ENCODE peak calls at places on chromosomes 4 and X, in five cellular contexts. Y is stimulated activated CD4-positive, alpha-beta T cell treated with anti-CD3 and anti-CD28 coated beads, Interleukin-15, amount 100 ng/mL, for 1 hour; Q is PC-3; E is HuH-7.5; Z is NCI-H1417. S is an unnamed sample.
A peak's percentile ranks its signal among the peaks of the same experiment; 100 is the strongest.

GRCh38 chrX:94401426-94401825 is 727.4 kb downstream of the FAM133A start:
- DNase-seq in Z (no peak), E (no peak), Q (no peak), Y (no peak), S (no peak)

GRCh38 chr4:177487977-177488376 is 45.7 kb upstream of the AGA start:
- DNase-seq in Q (peak; percentile 21), Y (no peak), E (no peak), Z (no peak), S (no peak)

GRCh38 chr4:7195138-7195510 is 2.8 kb downstream of the SORCS2 start:
- DNase-seq in Z (no peak), Y (no peak), E (no peak), Q (no peak), S (no peak)

GRCh38 chr4:156946508-156947197 is 24.9 kb downstream of the PDGFC start:
- DNase-seq in E (no peak), Y (no peak), Q (peak; percentile 94), Z (no peak), S (no peak)

GRCh38 chrX:153773741-153774575 is 6.9 kb upstream of the SRPK3 start:
- DNase-seq in E (no peak), Y (no peak), Q (no peak), Z (no peak), S (no peak)

GRCh38 chrX:9269134-9269533 is 195.7 kb upstream of the TBL1X start:
- DNase-seq in Z (no peak), Q (no peak), Y (no peak), E (peak; percentile 11), S (no peak)

GRCh38 chr4:119648398-119648797 is 19.8 kb upstream of the PDE5A start:
- DNase-seq in Y (no peak), Z (no peak), Q (no peak), E (no peak), S (no peak)

GRCh38 chr4:147768113-147768512 is 36.2 kb downstream of the ARHGAP10 start:
- DNase-seq in Q (peak; percentile 66), E (no peak), Z (no peak), Y (no peak), S (no peak)

GRCh38 chr4:91527056-91527455 is 776.7 kb upstream of the GRID2 start:
- DNase-seq in Y (no peak), E (no peak), Z (no peak), Q (peak; percentile 6), S (no peak)

GRCh38 chr4:184664445-184665210 is 15.1 kb downstream of the PRIMPOL start:
- DNase-seq in Q (peak; percentile 19), Z (no peak), Y (no peak), E (no peak), S (no peak)

GRCh38 chr4:158938462-158939044 is 164.3 kb upstream of the RAPGEF2 start:
- DNase-seq in E (no peak), Z (peak; percentile 85), Y (no peak), Q (no peak), S (no peak)

GRCh38 chrX:111282141-111282540 is 11.9 kb upstream of the CAPN6 start:
- DNase-seq in Y (no peak), Q (no peak), Z (no peak), E (no peak), S (no peak)

GRCh38 chrX:24149346-24150050 is at the start of gene ZFX:
- DNase-seq in Z (peak; percentile 83), E (peak; percentile 17), Y (peak; percentile 26), Q (peak; percentile 42), S (peak; percentile 44)

S was measured in germinal center.